ENCODE peak calls at places on chromosome 17, in eight cellular contexts. One of them, this sample, is unnamed.

GRCh38 chr17:81685108-81685507 is 1.3 kb downstream of the HGS start:
- DNase-seq in GM23248: peak; percentile 96
- DNase-seq in ascending aorta: no peak
- DNase-seq in neural progenitor cell: no peak
- DNase-seq in uterus: no peak
- DNase-seq in left ventricle myocardium inferior: no peak
- DNase-seq in cardiac muscle cell: peak; percentile 29
- DNase-seq in mucosa of descending colon: no peak
- DNase-seq in this sample: no peak

GRCh38 chr17:76268015-76268749 is 3.0 kb downstream of the UBALD2 start:
- DNase-seq in mucosa of descending colon: peak; percentile 92
- DNase-seq in cardiac muscle cell: peak; percentile 93
- DNase-seq in left ventricle myocardium inferior: peak; percentile 84
- DNase-seq in GM23248: peak; percentile 90
- DNase-seq in ascending aorta: peak; percentile 67
- DNase-seq in neural progenitor cell: no peak
- DNase-seq in uterus: peak; percentile 56
- DNase-seq in this sample: peak; percentile 84

GRCh38 chr17:82985973-82986372 is 93.4 kb upstream of the METRNL start:
- DNase-seq in neural progenitor cell: peak; percentile 71
- DNase-seq in left ventricle myocardium inferior: no peak
- DNase-seq in uterus: no peak
- DNase-seq in ascending aorta: no peak
- DNase-seq in cardiac muscle cell: peak; percentile 45
- DNase-seq in GM23248: peak; percentile 30
- DNase-seq in mucosa of descending colon: peak; percentile 76
- DNase-seq in this sample: peak; percentile 47

GRCh38 chr17:39697961-39698360 is 1.9 kb upstream of the ERBB2 start:
- DNase-seq in ascending aorta: no peak
- DNase-seq in uterus: no peak
- DNase-seq in cardiac muscle cell: no peak
- DNase-seq in left ventricle myocardium inferior: no peak
- DNase-seq in neural progenitor cell: no peak
- DNase-seq in GM23248: no peak
- DNase-seq in mucosa of descending colon: no peak
- DNase-seq in this sample: no peak

GRCh38 chr17:14748036-14748715 is 447.3 kb downstream of the HS3ST3B1 start:
- DNase-seq in cardiac muscle cell: no peak
- DNase-seq in GM23248: peak; percentile 62
- DNase-seq in left ventricle myocardium inferior: no peak
- DNase-seq in neural progenitor cell: no peak
- DNase-seq in ascending aorta: no peak
- DNase-seq in uterus: no peak
- DNase-seq in mucosa of descending colon: no peak
- DNase-seq in this sample: no peak

GRCh38 chr17:83077411-83077810 is 2.0 kb upstream of the METRNL start:
- DNase-seq in neural progenitor cell: no peak
- DNase-seq in mucosa of descending colon: no peak
- DNase-seq in GM23248: no peak
- DNase-seq in uterus: no peak
- DNase-seq in ascending aorta: no peak
- DNase-seq in cardiac muscle cell: no peak
- DNase-seq in left ventricle myocardium inferior: no peak
- DNase-seq in this sample: no peak

GRCh38 chr17:68199837-68200688 is 47.8 kb upstream of the AMZ2 start:
- DNase-seq in mucosa of descending colon: no peak
- DNase-seq in cardiac muscle cell: no peak
- DNase-seq in left ventricle myocardium inferior: no peak
- DNase-seq in ascending aorta: no peak
- DNase-seq in neural progenitor cell: peak; percentile 21
- DNase-seq in uterus: no peak
- DNase-seq in GM23248: no peak
- DNase-seq in this sample: no peak

GRCh38 chr17:79478051-79478461 is 132.8 kb downstream of the RBFOX3 start:
- DNase-seq in GM23248: no peak
- DNase-seq in ascending aorta: no peak
- DNase-seq in mucosa of descending colon: no peak
- DNase-seq in cardiac muscle cell: no peak
- DNase-seq in uterus: peak; percentile 55
- DNase-seq in left ventricle myocardium inferior: no peak
- DNase-seq in neural progenitor cell: no peak
- DNase-seq in this sample: no peak

GRCh38 chr17:72416905-72417304 is 296.1 kb downstream of the SOX9 start:
- DNase-seq in GM23248: no peak
- DNase-seq in cardiac muscle cell: no peak
- DNase-seq in left ventricle myocardium inferior: no peak
- DNase-seq in mucosa of descending colon: no peak
- DNase-seq in ascending aorta: no peak
- DNase-seq in uterus: no peak
- DNase-seq in neural progenitor cell: no peak
- DNase-seq in this sample: no peak

GRCh38 chr17:60390881-60391418 is 983 bp downstream of the USP32 start:
- DNase-seq in mucosa of descending colon: no peak
- DNase-seq in ascending aorta: no peak
- DNase-seq in left ventricle myocardium inferior: no peak
- DNase-seq in uterus: peak; percentile 14
- DNase-seq in cardiac muscle cell: peak; percentile 62
- DNase-seq in neural progenitor cell: peak; percentile 48
- DNase-seq in GM23248: peak; percentile 68
- DNase-seq in this sample: peak; percentile 38

DNA sequence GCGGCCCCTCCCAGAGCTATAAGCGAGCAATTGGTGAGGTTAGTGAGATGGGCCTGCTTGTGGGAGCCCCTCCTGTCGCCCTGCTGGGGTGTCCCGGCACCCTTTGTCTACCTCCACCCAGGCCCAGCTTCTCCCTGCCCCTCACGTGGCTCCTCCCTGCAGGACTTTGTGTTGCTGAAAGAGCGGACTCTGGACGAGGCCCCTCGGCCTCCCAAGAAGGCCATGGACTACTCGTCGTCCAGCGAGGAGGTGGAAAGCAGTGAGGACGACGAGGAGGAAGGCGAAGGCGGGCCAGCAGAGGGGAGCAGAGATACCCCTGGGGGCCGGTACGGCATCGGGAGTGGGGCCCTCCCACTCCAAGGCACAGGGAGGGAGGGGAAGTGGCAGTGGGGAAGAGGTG is 6.1 kb upstream of the C17orf107 start:
- DNase-seq in neural progenitor cell: no peak
- DNase-seq in cardiac muscle cell: no peak
- DNase-seq in uterus: no peak
- DNase-seq in GM23248: no peak
- DNase-seq in mucosa of descending colon: peak; percentile 40
- DNase-seq in ascending aorta: no peak
- DNase-seq in left ventricle myocardium inferior: no peak
- DNase-seq in this sample: no peak
- H3K36me3 ChIP-seq in neural progenitor cell: no peaks in the 10 kb centered on the region
- H3K36me3 ChIP-seq in cardiac muscle cell: peaks cover 19% of the 10 kb centered on the region
- H3K36me3 ChIP-seq in uterus: no peaks in the 10 kb centered on the region
- H3K36me3 ChIP-seq in GM23248: no peaks in the 10 kb centered on the region
- H3K36me3 ChIP-seq in mucosa of descending colon: peaks cover 3% of the 10 kb centered on the region
- H3K36me3 ChIP-seq in ascending aorta: peaks cover 81% of the 10 kb centered on the region
- H3K36me3 ChIP-seq in left ventricle myocardium inferior: peaks cover 80% of the 10 kb centered on the region
- H3K36me3 ChIP-seq in this sample: peaks cover 4% of the 10 kb centered on the region

GRCh38 chr17:37240381-37240780 is 135.4 kb upstream of the C17orf78 start:
- DNase-seq in left ventricle myocardium inferior: no peak
- DNase-seq in ascending aorta: no peak
- DNase-seq in mucosa of descending colon: no peak
- DNase-seq in GM23248: no peak
- DNase-seq in neural progenitor cell: no peak
- DNase-seq in cardiac muscle cell: no peak
- DNase-seq in uterus: no peak
- DNase-seq in this sample: no peak

GRCh38 chr17:37247825-37248224 is 128.0 kb upstream of the C17orf78 start:
- DNase-seq in ascending aorta: no peak
- DNase-seq in GM23248: no peak
- DNase-seq in left ventricle myocardium inferior: no peak
- DNase-seq in neural progenitor cell: no peak
- DNase-seq in cardiac muscle cell: no peak
- DNase-seq in uterus: no peak
- DNase-seq in mucosa of descending colon: no peak
- DNase-seq in this sample: no peak

DNA sequence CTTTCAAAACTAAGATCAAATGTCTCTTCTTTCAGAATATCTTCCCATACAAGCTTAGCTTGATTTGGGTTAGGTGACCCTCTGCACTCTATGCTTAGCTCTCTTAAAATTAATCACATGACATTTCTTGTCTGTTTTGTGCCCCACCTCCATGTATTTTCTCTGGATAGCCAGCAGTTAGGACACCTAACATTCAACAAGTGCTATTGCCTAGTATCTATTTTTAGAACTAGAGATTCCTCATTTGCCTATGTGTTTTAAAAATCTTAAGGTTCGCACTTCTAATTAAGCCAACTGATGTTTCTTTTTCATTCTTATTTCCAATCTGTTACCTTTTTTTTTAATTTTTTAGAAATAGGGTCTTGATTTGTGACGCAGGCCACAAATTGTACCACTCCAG is 129.7 kb upstream of the C17orf78 start:
- DNase-seq in left ventricle myocardium inferior: no peak
- DNase-seq in neural progenitor cell: no peak
- DNase-seq in cardiac muscle cell: no peak
- DNase-seq in mucosa of descending colon: no peak
- DNase-seq in uterus: no peak
- DNase-seq in ascending aorta: no peak
- DNase-seq in GM23248: no peak
- DNase-seq in this sample: no peak
- H3K36me3 ChIP-seq in left ventricle myocardium inferior: peaks cover 90% of the 10 kb centered on the region
- H3K36me3 ChIP-seq in neural progenitor cell: peaks cover 14% of the 10 kb centered on the region
- H3K36me3 ChIP-seq in cardiac muscle cell: peaks cover 26% of the 10 kb centered on the region
- H3K36me3 ChIP-seq in mucosa of descending colon: no peaks in the 10 kb centered on the region
- H3K36me3 ChIP-seq in uterus: no peaks in the 10 kb centered on the region
- H3K36me3 ChIP-seq in ascending aorta: peaks cover 33% of the 10 kb centered on the region
- H3K36me3 ChIP-seq in GM23248: peaks cover 32% of the 10 kb centered on the region
- H3K36me3 ChIP-seq in this sample: peaks cover 53% of the 10 kb centered on the region

GRCh38 chr17:36510636-36511035 is 24.0 kb downstream of the MYO19 start:
- DNase-seq in GM23248: no peak
- DNase-seq in uterus: no peak
- DNase-seq in ascending aorta: no peak
- DNase-seq in neural progenitor cell: no peak
- DNase-seq in left ventricle myocardium inferior: no peak
- DNase-seq in mucosa of descending colon: no peak
- DNase-seq in cardiac muscle cell: no peak
- DNase-seq in this sample: no peak

GRCh38 chr17:36507266-36507665 is 20.8 kb downstream of the ZNHIT3 start:
- DNase-seq in left ventricle myocardium inferior: no peak
- DNase-seq in neural progenitor cell: no peak
- DNase-seq in ascending aorta: no peak
- DNase-seq in mucosa of descending colon: no peak
- DNase-seq in cardiac muscle cell: no peak
- DNase-seq in uterus: no peak
- DNase-seq in GM23248: no peak
- DNase-seq in this sample: no peak

GRCh38 chr17:36511216-36511615 is 23.5 kb downstream of the MYO19 start:
- DNase-seq in uterus: no peak
- DNase-seq in neural progenitor cell: no peak
- DNase-seq in cardiac muscle cell: no peak
- DNase-seq in ascending aorta: no peak
- DNase-seq in GM23248: no peak
- DNase-seq in left ventricle myocardium inferior: no peak
- DNase-seq in mucosa of descending colon: no peak
- DNase-seq in this sample: no peak

GRCh38 chr17:36506831-36507230 is 20.4 kb downstream of the ZNHIT3 start:
- DNase-seq in cardiac muscle cell: no peak
- DNase-seq in left ventricle myocardium inferior: no peak
- DNase-seq in uterus: no peak
- DNase-seq in mucosa of descending colon: no peak
- DNase-seq in neural progenitor cell: no peak
- DNase-seq in GM23248: no peak
- DNase-seq in ascending aorta: no peak
- DNase-seq in this sample: no peak

DNA sequence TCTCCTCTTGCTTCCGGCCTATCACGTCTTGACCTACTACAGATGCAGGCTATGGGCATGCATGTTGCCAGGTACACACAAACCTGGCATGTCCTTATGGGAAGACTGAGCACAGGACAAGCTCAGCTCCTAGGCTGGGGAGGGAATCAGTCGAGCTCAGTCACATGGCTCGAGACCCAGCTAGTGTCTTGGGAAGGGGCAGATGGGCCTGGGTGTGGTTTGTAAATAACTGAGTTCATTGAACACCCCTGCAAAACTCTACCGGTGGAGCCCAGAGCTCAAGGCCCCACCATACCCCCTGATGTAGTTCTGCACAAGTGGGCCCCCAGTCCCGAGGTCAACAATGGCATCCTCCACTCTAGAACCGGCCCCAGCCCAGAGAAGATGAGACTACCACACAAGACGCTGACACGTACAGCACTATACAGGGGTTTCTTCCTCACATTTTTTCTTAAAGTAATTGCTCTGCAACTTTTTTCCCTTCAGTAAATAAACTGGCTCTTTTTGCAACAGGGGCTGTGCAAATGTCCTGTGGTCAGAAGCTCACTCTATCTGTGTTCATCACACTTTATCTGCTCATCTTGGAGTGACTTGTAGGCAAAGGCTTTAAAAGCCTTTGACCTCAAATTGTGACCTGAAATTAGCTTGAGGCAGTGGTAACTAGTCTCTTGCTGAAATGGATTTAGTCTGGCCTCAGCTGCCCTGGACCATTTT is 22.9 kb downstream of the ZNHIT3 start:
- DNase-seq in left ventricle myocardium inferior: no peak
- DNase-seq in GM23248: no peak
- DNase-seq in uterus: no peak
- DNase-seq in ascending aorta: no peak
- DNase-seq in cardiac muscle cell: no peak
- DNase-seq in neural progenitor cell: no peak
- DNase-seq in mucosa of descending colon: no peak
- DNase-seq in this sample: no peak
- H3K36me3 ChIP-seq in left ventricle myocardium inferior: peaks cover 72% of the 10 kb centered on the region
- H3K36me3 ChIP-seq in GM23248: peaks cover 6% of the 10 kb centered on the region
- H3K36me3 ChIP-seq in uterus: no peaks in the 10 kb centered on the region
- H3K36me3 ChIP-seq in ascending aorta: peaks cover 19% of the 10 kb centered on the region
- H3K36me3 ChIP-seq in cardiac muscle cell: no peaks in the 10 kb centered on the region
- H3K36me3 ChIP-seq in neural progenitor cell: no peaks in the 10 kb centered on the region
- H3K36me3 ChIP-seq in mucosa of descending colon: no peaks in the 10 kb centered on the region
- H3K36me3 ChIP-seq in this sample: no peaks in the 10 kb centered on the region

GRCh38 chr17:744937-745336 is 7.1 kb downstream of the GEMIN4 start:
- DNase-seq in cardiac muscle cell: no peak
- DNase-seq in uterus: no peak
- DNase-seq in GM23248: no peak
- DNase-seq in mucosa of descending colon: no peak
- DNase-seq in neural progenitor cell: no peak
- DNase-seq in left ventricle myocardium inferior: no peak
- DNase-seq in ascending aorta: no peak
- DNase-seq in this sample: no peak
- H3K36me3 ChIP-seq in cardiac muscle cell: peaks cover 46% of the 10 kb centered on the region
- H3K36me3 ChIP-seq in uterus: no peaks in the 10 kb centered on the region
- H3K36me3 ChIP-seq in GM23248: peaks cover 19% of the 10 kb centered on the region
- H3K36me3 ChIP-seq in mucosa of descending colon: no peaks in the 10 kb centered on the region
- H3K36me3 ChIP-seq in neural progenitor cell: peaks cover 6% of the 10 kb centered on the region
- H3K36me3 ChIP-seq in left ventricle myocardium inferior: peaks cover 75% of the 10 kb centered on the region
- H3K36me3 ChIP-seq in ascending aorta: peaks cover 58% of the 10 kb centered on the region
- H3K36me3 ChIP-seq in this sample: no peaks in the 10 kb centered on the region

DNA sequence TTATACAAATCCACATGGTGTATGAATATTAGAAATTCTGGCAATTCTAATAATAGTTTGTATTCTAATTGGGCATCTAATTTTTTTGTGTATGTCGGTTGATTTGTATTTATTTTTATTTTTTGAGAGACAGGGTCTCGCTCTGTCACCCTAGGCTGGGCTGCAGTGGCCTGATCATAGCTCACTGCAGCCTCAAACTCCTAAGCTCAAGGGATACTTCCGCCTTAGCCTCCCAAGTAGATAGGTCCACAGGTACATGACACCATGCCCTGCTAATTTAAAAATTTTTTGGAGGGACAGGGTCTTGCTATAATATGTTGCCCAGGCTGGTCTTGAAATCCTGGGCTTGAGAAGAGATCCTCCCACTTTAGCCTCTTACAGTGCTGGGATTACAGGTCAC is 104.6 kb downstream of the TRIM37 start:
- DNase-seq in mucosa of descending colon: no peak
- DNase-seq in uterus: no peak
- DNase-seq in neural progenitor cell: no peak
- DNase-seq in GM23248: no peak
- DNase-seq in ascending aorta: no peak
- DNase-seq in cardiac muscle cell: no peak
- DNase-seq in left ventricle myocardium inferior: no peak
- DNase-seq in this sample: no peak
- H3K36me3 ChIP-seq in mucosa of descending colon: no peaks in the 10 kb centered on the region
- H3K36me3 ChIP-seq in uterus: no peaks in the 10 kb centered on the region
- H3K36me3 ChIP-seq in neural progenitor cell: peaks cover 7% of the 10 kb centered on the region
- H3K36me3 ChIP-seq in GM23248: peaks cover 4% of the 10 kb centered on the region
- H3K36me3 ChIP-seq in ascending aorta: peaks cover 6% of the 10 kb centered on the region
- H3K36me3 ChIP-seq in cardiac muscle cell: peaks cover 11% of the 10 kb centered on the region
- H3K36me3 ChIP-seq in left ventricle myocardium inferior: peaks cover 35% of the 10 kb centered on the region
- H3K36me3 ChIP-seq in this sample: peaks cover 10% of the 10 kb centered on the region

This sample was measured in transverse colon.